ENCODE peak calls at places on chromosome 21, in seven cellular contexts. R is EL; G is anterior cingulate cortex; Z is cardiac muscle cell; P is ELR; F is activated CD8-positive, alpha-beta T cell treated with anti-CD3 and anti-CD28 coated beads, Interleukin-2, amount 10 ng/mL, durations not matched to agents 7 days and 5 days; I is ovary. T is an unnamed sample.

GRCh38 chr21:36602735-36603134 is 96.2 kb upstream of the SIM2 start:
- DNase-seq in R (no peak), Z (no peak), F (no peak), P (no peak), I (no peak), G (no peak), T (no peak)

GRCh38 chr21:15221799-15222386 is 157.1 kb upstream of the NRIP1 start:
- DNase-seq in P (peak; percentile 91), G (no peak), F (no peak), I (no peak), R (peak; percentile 64), Z (peak; percentile 84), T (no peak)

GRCh38 chr21:36379236-36379635 is 6.0 kb upstream of the CHAF1B start:
- DNase-seq in P (no peak), Z (no peak), G (no peak), R (no peak), I (no peak), F (no peak), T (no peak)

GRCh38 chr21:39073717-39074116 is 109.5 kb downstream of the PSMG1 start:
- DNase-seq in Z (no peak), P (no peak), F (no peak), R (no peak), I (no peak), G (peak; percentile 45), T (peak; percentile 10)

GRCh38 chr21:45289655-45290515 is 2.2 kb upstream of the POFUT2 start:
- DNase-seq in G (no peak), I (no peak), F (no peak), R (no peak), P (peak; percentile 58), Z (no peak), T (no peak)

GRCh38 chr21:39080366-39080765 is 102.9 kb downstream of the PSMG1 start:
- DNase-seq in G (no peak), F (no peak), Z (no peak), I (no peak), R (no peak), P (no peak), T (no peak)

GRCh38 chr21:36976882-36977651 is 10.6 kb upstream of the HLCS start:
- DNase-seq in R (peak; percentile 83), F (peak; percentile 56), P (peak; percentile 87), I (no peak), G (peak; percentile 11), Z (peak; percentile 83), T (peak; percentile 64)

GRCh38 chr21:26199471-26199870 is 28.9 kb upstream of the APP start:
- DNase-seq in I (no peak), R (peak; percentile 73), Z (peak; percentile 39), G (no peak), P (peak; percentile 43), F (no peak), T (no peak)

GRCh38 chr21:42405064-42406059 is 1.7 kb downstream of the UBASH3A start:
- DNase-seq in G (no peak), R (no peak), I (no peak), Z (no peak), F (no peak), P (no peak), T (no peak)

GRCh38 chr21:46110499-46111192 is 12.7 kb downstream of the COL6A2 start:
- DNase-seq in I (peak; percentile 68), F (no peak), G (no peak), Z (no peak), R (no peak), P (no peak), T (no peak)

GRCh38 chr21:46078322-46078981 is 19.5 kb upstream of the COL6A2 start:
- DNase-seq in G (no peak), F (peak; percentile 16), Z (no peak), P (no peak), I (no peak), R (peak; percentile 21), T (no peak)

GRCh38 chr21:31509108-31510017 is 150.1 kb upstream of the SOD1 start:
- DNase-seq in R (peak; percentile 45), I (no peak), F (peak; percentile 90), P (peak; percentile 44), Z (peak; percentile 44), G (peak; percentile 29), T (peak; percentile 75)

GRCh38 chr21:31604591-31605190 is 54.8 kb upstream of the SOD1 start:
- DNase-seq in Z (peak; percentile 78), P (peak; percentile 60), I (peak; percentile 16), G (peak; percentile 34), F (peak; percentile 81), R (peak; percentile 57), T (peak; percentile 92)